ENCODE peak calls at places on chromosomes 16 and 17, in eight cellular contexts. D is A549, Y is mucosa of descending colon, O is NCI-H226, H is prostate gland, A is H7, U is NCI-H1436, P is head of caudate nucleus. V is an unnamed sample.

GRCh38 chr17:9982159-9982558 is 77.1 kb upstream of the RCVRN start:
- DNase-seq in A (peak), H (no peak), P (no peak), O (no peak), Y (peak), D (peak), U (no peak), V (no peak)

GRCh38 chr16:48292452-48292851 is 45.1 kb upstream of the ABCC11 start:
- DNase-seq in O (no peak), D (no peak), A (no peak), H (no peak), Y (no peak), P (no peak), U (no peak), V (no peak)

GRCh38 chr17:16915752-16916556 is 56.0 kb downstream of the TNFRSF13B start:
- DNase-seq in D (peak), P (peak), U (peak), H (no peak), Y (peak), O (peak), A (peak), V (peak)

GRCh38 chr17:61144137-61144536 is 255.5 kb upstream of the TBX2 start:
- DNase-seq in H (no peak), D (no peak), P (no peak), A (no peak), O (no peak), U (no peak), Y (no peak), V (no peak)

GRCh38 chr17:61305024-61305423 is 94.6 kb upstream of the TBX2 start:
- DNase-seq in P (no peak), H (no peak), U (no peak), A (no peak), D (no peak), O (no peak), Y (no peak), V (no peak)

GRCh38 chr16:27776556-27776955 is 226.6 kb downstream of the KATNIP start:
- DNase-seq in A (peak), H (no peak), U (no peak), D (no peak), P (peak), Y (no peak), O (no peak), V (no peak)

GRCh38 chr16:2159052-2159838 is 3.7 kb downstream of the TRAF7 start:
- DNase-seq in H (no peak), Y (peak), D (peak), O (peak), A (no peak), P (no peak), U (no peak), V (no peak)

GRCh38 chr16:57648125-57648524 is 19.7 kb downstream of the ADGRG1 start:
- DNase-seq in D (no peak), O (no peak), Y (no peak), A (no peak), U (no peak), P (no peak), H (no peak), V (no peak)

GRCh38 chr17:59846391-59847165 is 46.2 kb downstream of the TUBD1 start:
- DNase-seq in Y (peak), A (peak), D (peak), O (peak), P (no peak), H (peak), U (peak), V (no peak)

GRCh38 chr16:12323007-12323699 is 346.6 kb downstream of the SNX29 start:
- DNase-seq in A (no peak), O (no peak), H (no peak), D (no peak), P (no peak), U (no peak), Y (no peak), V (no peak)

GRCh38 chr16:57001026-57001669 is 11.8 kb downstream of the NLRC5 start:
- DNase-seq in O (no peak), D (no peak), Y (no peak), U (no peak), H (no peak), A (peak), P (no peak), V (no peak)

GRCh38 chr16:2937170-2937569 is 25.4 kb downstream of the FLYWCH1 start:
- DNase-seq in Y (no peak), P (no peak), U (no peak), H (no peak), D (no peak), A (peak), O (no peak), V (no peak)

GRCh38 chr16:51134269-51134812 is 16.7 kb downstream of the SALL1 start:
- DNase-seq in P (no peak), Y (no peak), O (no peak), H (no peak), U (no peak), D (no peak), A (peak), V (no peak)

GRCh38 chr16:57358527-57359095 is at the start of gene CCL22:
- DNase-seq in H (no peak), P (no peak), O (no peak), Y (no peak), A (no peak), D (no peak), U (no peak), V (no peak)

GRCh38 chr17:36468903-36469635 is 17.4 kb upstream of the ZNHIT3 start:
- DNase-seq in A (peak), U (no peak), D (no peak), Y (no peak), O (no peak), P (no peak), H (no peak), V (no peak)

GRCh38 chr17:76943781-76944213 is 75.6 kb downstream of the MGAT5B start:
- DNase-seq in Y (no peak), U (peak), P (no peak), D (no peak), O (no peak), A (peak), H (no peak), V (no peak)

GRCh38 chr17:46045639-46046038 is 46.6 kb downstream of the STH start:
- DNase-seq in P (no peak), O (no peak), D (no peak), Y (no peak), U (no peak), H (no peak), A (no peak), V (no peak)

GRCh38 chr16:19980866-19981265 is 92.8 kb downstream of the GPR139 start:
- DNase-seq in P (no peak), A (peak), Y (peak), O (no peak), H (no peak), U (no peak), D (peak), V (no peak)

GRCh38 chr16:85317704-85318103 is 205.4 kb upstream of the CIBAR2 start:
- DNase-seq in H (no peak), U (no peak), Y (no peak), O (no peak), A (no peak), P (no peak), D (no peak), V (no peak)

GRCh38 chr16:68227183-68227793 is 8.6 kb downstream of the ESRP2 start:
- DNase-seq in P (no peak), U (no peak), A (no peak), O (no peak), Y (peak), D (no peak), H (no peak), V (no peak)

GRCh38 chr16:27749946-27750345 is 200.0 kb downstream of the KATNIP start:
- DNase-seq in P (no peak), D (no peak), Y (no peak), A (peak), U (no peak), H (no peak), O (no peak), V (no peak)

GRCh38 chr17:81027591-81028505 is 7.1 kb upstream of the BAIAP2 start:
- DNase-seq in A (peak), U (no peak), P (peak), D (no peak), Y (no peak), H (no peak), O (no peak), V (no peak)

GRCh38 chr17:36623281-36623680 is 21.9 kb downstream of the MRM1 start:
- DNase-seq in H (no peak), U (no peak), A (no peak), D (no peak), O (no peak), Y (no peak), P (no peak), V (no peak)

GRCh38 chr17:7348478-7349242 is 3.3 kb upstream of the KCTD11 start:
- DNase-seq in A (no peak), U (no peak), D (no peak), H (no peak), Y (no peak), O (no peak), P (no peak), V (no peak)

GRCh38 chr16:75947626-75948239 is 221.4 kb upstream of the CPHXL start:
- DNase-seq in A (no peak), D (no peak), O (no peak), U (no peak), Y (no peak), H (no peak), P (no peak), V (no peak)

V was measured in substantia nigra.